ENCODE peak calls at places on chromosomes 11 and 22, in nine cellular contexts. L is AG10803, Y is progenitor cell of endocrine pancreas, P is T-helper 9 cell, F is Right ventricle myocardium superior, K is neuronal stem cell, I is RPMI8226, G is HT-29, B is T follicular helper cell. D is an unnamed sample.

GRCh38 chr11:9075441-9076000 is 15.9 kb downstream of the SCUBE2 start:
- DNase-seq in L (no peak), Y (no peak), P (no peak), F (no peak), K (no peak), I (no peak), G (no peak), B (no peak), D (no peak)

GRCh38 chr11:10878408-10879214 is 20.8 kb upstream of the ZBED5 start:
- DNase-seq in L (peak), Y (no peak), P (no peak), F (no peak), K (peak), I (peak), G (peak), B (no peak), D (peak)

GRCh38 chr11:1737080-1737757 is 13.2 kb downstream of the IFITM10 start:
- DNase-seq in L (no peak), Y (no peak), P (no peak), F (no peak), K (no peak), I (no peak), G (no peak), B (no peak), D (no peak)

GRCh38 chr11:71191201-71191600 is 61.2 kb downstream of the SHANK2 start:
- DNase-seq in L (no peak), Y (no peak), P (no peak), F (no peak), K (no peak), I (no peak), G (no peak), B (no peak), D (no peak)

GRCh38 chr22:40966683-40967082 is 15.5 kb downstream of the RBX1 start:
- DNase-seq in L (no peak), Y (no peak), P (no peak), F (no peak), K (no peak), I (no peak), G (no peak), B (no peak), D (no peak)

GRCh38 chr11:36186340-36186739 is 102.9 kb downstream of the COMMD9 start:
- DNase-seq in L (peak), Y (no peak), P (no peak), F (no peak), K (no peak), I (no peak), G (no peak), B (no peak), D (no peak)

GRCh38 chr11:27563201-27563600 is 56.6 kb upstream of the LIN7C start:
- DNase-seq in L (peak), Y (no peak), P (no peak), F (no peak), K (no peak), I (no peak), G (no peak), B (no peak), D (no peak)

GRCh38 chr11:105109855-105110750 is 29.5 kb downstream of the CARD18 start:
- DNase-seq in L (peak), Y (no peak), P (no peak), F (no peak), K (no peak), I (no peak), G (no peak), B (no peak), D (no peak)

GRCh38 chr11:121844016-121844415 is 272.0 kb downstream of the BLID start:
- DNase-seq in L (no peak), Y (no peak), P (no peak), F (no peak), K (no peak), I (no peak), G (peak), B (no peak), D (no peak)

GRCh38 chr11:79039122-79039521 is 401.7 kb downstream of the TENM4 start:
- DNase-seq in L (peak), Y (no peak), P (no peak), F (no peak), K (no peak), I (no peak), G (no peak), B (no peak), D (no peak)

GRCh38 chr11:78800089-78800690 is 225.5 kb upstream of the NARS2 start:
- DNase-seq in L (no peak), Y (no peak), P (no peak), F (no peak), K (no peak), I (no peak), G (no peak), B (no peak), D (no peak)

GRCh38 chr11:83694191-83694905 is 408.2 kb upstream of the CCDC90B start:
- DNase-seq in L (no peak), Y (no peak), P (no peak), F (no peak), K (no peak), I (no peak), G (no peak), B (no peak), D (no peak)

GRCh38 chr11:9077164-9077563 is 14.2 kb downstream of the SCUBE2 start:
- DNase-seq in L (no peak), Y (no peak), P (no peak), F (no peak), K (no peak), I (no peak), G (no peak), B (no peak), D (no peak)

GRCh38 chr11:100941033-100941432 is 188.6 kb downstream of the PGR start:
- DNase-seq in L (no peak), Y (no peak), P (no peak), F (no peak), K (no peak), I (no peak), G (no peak), B (no peak), D (no peak)

GRCh38 chr22:38139901-38140300 is 29.4 kb upstream of the BAIAP2L2 start:
- DNase-seq in L (no peak), Y (no peak), P (no peak), F (no peak), K (no peak), I (no peak), G (no peak), B (no peak), D (no peak)

GRCh38 chr11:108818971-108819370 is 154.1 kb downstream of the DDX10 start:
- DNase-seq in L (no peak), Y (no peak), P (no peak), F (no peak), K (no peak), I (no peak), G (no peak), B (no peak), D (no peak)

GRCh38 chr11:115489466-115489865 is 14.7 kb downstream of the CADM1 start:
- DNase-seq in L (no peak), Y (no peak), P (no peak), F (no peak), K (no peak), I (no peak), G (no peak), B (no peak), D (no peak)

GRCh38 chr11:123404626-123405025 is 25.4 kb upstream of the GRAMD1B start:
- DNase-seq in L (no peak), Y (no peak), P (no peak), F (no peak), K (no peak), I (no peak), G (no peak), B (no peak), D (no peak)

D was measured in T-cell.